ENCODE peak calls at places on chromosomes 6 and 20, in nine cellular contexts. Q is epithelial cell of esophagus, G is GM23338, R is foreskin fibroblast, D is gastrocnemius medialis, K is uterus, W is hepatocyte, N is cardiac muscle cell, V is Peyer's patch. A is an unnamed sample.

GRCh38 chr20:4661191-4661590 is 60.5 kb upstream of the PRND start:
- DNase-seq in R (no peak), W (no peak), V (no peak), D (no peak), Q (no peak), G (peak; percentile 23), K (no peak), N (no peak), A (no peak)

GRCh38 chr6:74366634-74367033 is 670.6 kb downstream of the CD109 start:
- DNase-seq in R (peak; percentile 36), K (no peak), V (no peak), G (no peak), W (no peak), D (no peak), N (no peak), Q (peak; percentile 39), A (no peak)

GRCh38 chr6:152697634-152698033 is at the start of gene MYCT1:
- DNase-seq in W (no peak), G (no peak), Q (no peak), R (no peak), D (no peak), K (no peak), V (no peak), N (peak; percentile 77), A (no peak)

GRCh38 chr20:57941572-57942381 is 232.0 kb upstream of the PMEPA1 start:
- DNase-seq in G (no peak), Q (peak; percentile 11), V (no peak), W (peak; percentile 32), R (no peak), K (peak; percentile 75), N (no peak), D (no peak), A (no peak)

GRCh38 chr6:34810936-34811632 is 19.2 kb downstream of the BLTP3A start:
- DNase-seq in Q (peak; percentile 85), W (peak; percentile 61), R (no peak), V (no peak), N (no peak), G (no peak), K (no peak), D (peak; percentile 25), A (no peak)

GRCh38 chr6:27503436-27504030 is 30.6 kb upstream of the ZNF184 start:
- DNase-seq in N (peak; percentile 78), D (no peak), G (peak; percentile 81), V (peak; percentile 58), Q (peak; percentile 71), R (peak; percentile 78), K (peak; percentile 79), W (peak; percentile 79), A (peak; percentile 72)

GRCh38 chr6:167424060-167424673 is 99.3 kb downstream of the TTLL2 start:
- DNase-seq in R (no peak), K (no peak), V (peak; percentile 66), N (no peak), W (no peak), Q (no peak), G (no peak), D (no peak), A (no peak)

GRCh38 chr6:109374493-109374892 is 7.8 kb downstream of the CD164 start:
- DNase-seq in K (no peak), G (no peak), W (no peak), N (no peak), Q (no peak), R (no peak), D (no peak), V (no peak), A (no peak)

GRCh38 chr6:125867483-125867935 is 76.7 kb downstream of the NCOA7 start:
- DNase-seq in K (no peak), Q (peak; percentile 98), D (no peak), W (peak; percentile 25), N (peak; percentile 90), G (peak; percentile 94), V (no peak), R (peak; percentile 79), A (no peak)

GRCh38 chr6:94673251-94673650 is 904.1 kb upstream of the MANEA start:
- DNase-seq in R (no peak), V (no peak), W (no peak), D (no peak), N (no peak), K (no peak), Q (peak; percentile 61), G (no peak), A (no peak)

GRCh38 chr6:146444195-146444594 is 99.4 kb upstream of the RAB32 start:
- DNase-seq in Q (no peak), W (no peak), R (no peak), K (no peak), V (no peak), N (no peak), G (no peak), D (no peak), A (no peak)

GRCh38 chr6:129753422-129753821 is 43.4 kb upstream of the ARHGAP18 start:
- DNase-seq in D (no peak), N (peak; percentile 61), K (no peak), W (no peak), R (no peak), Q (no peak), V (no peak), G (no peak), A (peak; percentile 61)

GRCh38 chr20:61925555-61926252 is 140.0 kb downstream of the TAF4 start:
- DNase-seq in R (peak; percentile 7), G (no peak), D (no peak), W (no peak), Q (peak; percentile 53), N (peak; percentile 55), V (no peak), K (no peak), A (peak; percentile 79)

GRCh38 chr20:61926253-61926613 is 139.4 kb downstream of the TAF4 start:
- DNase-seq in G (no peak), K (no peak), R (no peak), W (no peak), V (no peak), N (no peak), D (no peak), Q (no peak), A (no peak)

GRCh38 chr20:61924211-61924857 is 141.3 kb downstream of the TAF4 start:
- DNase-seq in K (no peak), Q (no peak), V (no peak), D (no peak), W (no peak), N (no peak), R (no peak), G (no peak), A (no peak)

GRCh38 chr20:61923371-61924166 is 142.1 kb downstream of the TAF4 start:
- DNase-seq in N (no peak), D (no peak), Q (no peak), K (no peak), V (no peak), R (no peak), W (no peak), G (no peak), A (no peak)

DNA sequence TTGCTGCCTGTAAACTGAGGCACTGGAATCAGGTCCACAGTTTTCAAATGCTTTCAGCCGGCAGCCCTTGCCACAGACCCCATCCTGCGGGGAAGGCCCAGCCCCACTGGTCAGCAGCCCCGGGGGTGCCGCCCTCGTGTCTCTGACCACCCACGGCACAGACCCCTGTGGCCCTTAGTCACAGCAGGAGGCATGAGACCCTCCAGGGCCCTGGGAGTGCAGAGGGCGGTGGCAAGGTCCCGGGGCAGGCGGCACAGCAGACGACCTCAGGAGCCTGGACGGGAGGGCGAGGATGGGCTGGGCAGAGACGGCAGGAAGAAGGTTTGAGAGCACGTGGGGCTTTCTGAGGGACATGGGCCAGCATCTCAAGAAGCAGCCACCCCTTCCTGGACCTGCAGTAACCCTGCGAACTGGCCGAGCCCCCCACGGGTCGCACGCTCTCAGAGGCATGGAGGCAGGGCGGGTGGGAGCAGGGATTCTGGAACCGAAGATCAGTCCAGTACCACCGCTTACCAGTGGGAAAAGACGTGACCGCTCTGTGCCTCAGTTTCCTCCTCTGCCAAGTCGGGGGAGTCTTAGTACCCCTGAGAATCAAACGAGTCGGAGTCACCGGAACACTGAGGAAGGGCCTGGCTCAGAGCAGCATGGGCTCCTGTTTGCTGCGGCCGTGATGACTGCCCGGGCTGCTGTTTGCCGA is 140.7 kb downstream of the TAF4 start:
- DNase-seq in N (no peak), V (no peak), W (no peak), G (no peak), K (no peak), Q (no peak), D (no peak), R (no peak), A (no peak)
- H3K4me3 ChIP-seq in N (no peak overlapping the region), V (no peak overlapping the region), W (no peak overlapping the region), G (no peak overlapping the region), K (no peak overlapping the region), Q (no peak overlapping the region), D (no peak overlapping the region), R (no peak overlapping the region), A (no peak overlapping the region)

GRCh38 chr6:165231581-165232276 is 77.7 kb downstream of the C6orf118 start:
- DNase-seq in K (no peak), D (peak; percentile 51), G (peak; percentile 54), R (peak; percentile 1), W (peak; percentile 40), Q (peak; percentile 66), N (peak; percentile 72), V (no peak), A (peak; percentile 6)
- TF ChIP-seq CTCF in K (no peak), D (peak; percentile 76), G (peak; percentile 80), R (peak; percentile 18), W (peak; percentile 60), Q (peak; percentile 82), N (peak; percentile 62), V (no peak), A (peak; percentile 68)

DNA sequence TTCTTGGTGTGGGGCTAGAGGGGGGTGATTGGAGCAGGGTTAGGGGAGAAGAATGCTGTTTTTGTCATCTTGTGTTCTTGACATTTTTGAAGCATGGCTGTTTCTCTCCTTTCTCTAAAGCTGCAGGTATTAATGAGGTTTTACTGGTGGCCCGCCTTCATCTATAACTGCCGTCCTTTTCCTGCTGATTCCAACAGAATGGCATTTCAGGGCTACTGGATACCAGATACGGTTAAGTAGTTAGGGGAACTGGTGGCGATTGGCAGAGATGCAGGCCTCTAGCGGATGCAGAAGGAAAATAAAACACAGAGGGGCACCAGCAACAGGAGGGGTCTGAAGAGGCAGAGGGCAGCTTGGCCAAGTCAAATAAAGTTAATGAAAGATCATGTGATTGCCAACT is 89.7 kb upstream of the EEF1E1 start:
- DNase-seq in K (no peak), Q (no peak), N (no peak), G (peak; percentile 18), W (no peak), D (no peak), V (no peak), R (no peak), A (no peak)
- H3K4me3 ChIP-seq in K (no peak overlapping the region), Q (no peak overlapping the region), N (no peak overlapping the region), G (no peak overlapping the region), W (no peak overlapping the region), D (no peak overlapping the region), V (no peak overlapping the region), R (no peak overlapping the region), A (no peak overlapping the region)

DNA sequence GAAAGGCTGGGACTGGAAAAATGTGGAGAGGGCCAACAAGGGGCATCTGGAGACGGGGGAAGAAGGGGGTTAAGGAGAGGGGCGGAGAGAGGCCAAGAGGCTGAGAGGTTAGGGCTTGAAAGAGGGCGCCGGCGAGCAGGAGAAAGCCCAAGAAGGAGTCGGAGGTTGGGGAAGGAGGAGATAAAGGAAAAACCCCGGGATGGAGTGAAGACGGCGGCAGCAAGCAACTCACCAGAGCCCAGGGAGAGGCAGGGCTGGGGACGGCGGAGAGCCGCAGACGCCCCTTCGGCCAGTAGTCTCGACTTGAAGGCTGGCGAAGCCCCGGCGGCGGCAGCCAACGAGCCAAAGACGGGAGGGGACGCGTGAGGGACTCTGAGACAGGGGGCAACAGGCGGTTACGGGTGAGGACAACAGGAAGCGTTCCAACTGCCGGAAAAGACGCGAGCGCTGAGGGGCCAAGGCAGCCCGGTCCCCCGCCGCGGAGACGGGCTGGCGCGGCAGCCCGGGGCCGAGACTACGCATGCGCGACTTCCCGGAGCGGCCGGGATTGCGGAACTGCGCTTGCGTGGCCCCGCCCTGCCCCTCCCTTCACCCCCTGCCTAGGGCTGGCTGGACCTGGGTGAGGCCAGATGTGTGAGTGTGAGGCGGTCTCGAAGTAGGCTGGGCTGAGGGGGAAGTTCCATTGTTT is at the start of gene STK38:
- DNase-seq in G (peak; percentile 91), N (peak; percentile 92), K (peak; percentile 96), R (peak; percentile 95), Q (peak; percentile 89), W (peak; percentile 96), V (peak; percentile 97), D (peak; percentile 87), A (peak; percentile 70)
- TF ChIP-seq CTCF in G (no peak), N (peak; percentile 10), K (no peak), R (no peak), Q (no peak), W (no peak), V (no peak), D (peak; percentile 4), A (peak; percentile 28)

A was measured in brain microvascular endothelial cell.